ENCODE peak calls at places on chromosomes 16 and 17, in seven cellular contexts. T is H1, P is H9, F is mesendoderm, O is mesenchymal stem cell, H is IMR-90, X is trophoblast cell. R is an unnamed sample.
A peak's percentile ranks its signal among the peaks of the same experiment; 100 is the strongest.

GRCh38 chr17:40952675-40953074 is 14.1 kb downstream of the KRT39 start:
- DNase-seq in T (no peak), P (no peak), F (peak; percentile 10), O (peak; percentile 78), H (peak; percentile 93), X (peak; percentile 33), R (no peak)

GRCh38 chr17:13542612-13543011 is 59.1 kb downstream of the HS3ST3A1 start:
- DNase-seq in T (no peak), P (no peak), F (no peak), O (no peak), H (no peak), X (no peak), R (no peak)

GRCh38 chr17:56324676-56325075 is 171.4 kb downstream of the ANKFN1 start:
- DNase-seq in T (no peak), P (no peak), F (no peak), O (no peak), H (no peak), X (no peak), R (no peak)

GRCh38 chr16:29963021-29963743 is 1.3 kb downstream of the TMEM219 start:
- DNase-seq in T (no peak), P (no peak), F (no peak), O (no peak), H (no peak), X (no peak), R (no peak)

GRCh38 chr17:57506253-57506911 is 238.7 kb downstream of the CCDC182 start:
- DNase-seq in T (no peak), P (no peak), F (no peak), O (peak; percentile 53), H (no peak), X (no peak), R (no peak)

GRCh38 chr17:79563237-79564013 is 47.4 kb downstream of the RBFOX3 start:
- DNase-seq in T (no peak), P (no peak), F (peak; percentile 17), O (peak; percentile 1), H (no peak), X (no peak), R (no peak)

GRCh38 chr17:34645636-34646035 is 66.3 kb downstream of the TMEM132E start:
- DNase-seq in T (no peak), P (no peak), F (no peak), O (no peak), H (no peak), X (no peak), R (no peak)

GRCh38 chr16:3734084-3734757 is 16.9 kb upstream of the TRAP1 start:
- DNase-seq in T (no peak), P (no peak), F (no peak), O (no peak), H (no peak), X (no peak), R (no peak)

GRCh38 chr17:82241183-82241925 is 12.5 kb downstream of the SLC16A3 start:
- DNase-seq in T (no peak), P (no peak), F (no peak), O (peak; percentile 59), H (peak; percentile 36), X (no peak), R (no peak)

GRCh38 chr16:24035127-24035842 is 199.5 kb downstream of the PRKCB start:
- DNase-seq in T (no peak), P (no peak), F (no peak), O (no peak), H (no peak), X (peak; percentile 16), R (no peak)

GRCh38 chr17:58357312-58358297 is 5.6 kb upstream of the SUPT4H1 start:
- DNase-seq in T (no peak), P (no peak), F (no peak), O (no peak), H (no peak), X (no peak), R (no peak)

GRCh38 chr16:82653550-82654511 is 27.1 kb downstream of the CDH13 start:
- DNase-seq in T (no peak), P (no peak), F (peak; percentile 96), O (peak; percentile 97), H (peak; percentile 95), X (no peak), R (no peak)

GRCh38 chr17:73924488-73925186 is 278.8 kb upstream of the RPL38 start:
- DNase-seq in T (no peak), P (no peak), F (peak; percentile 84), O (no peak), H (no peak), X (no peak), R (no peak)

GRCh38 chr16:15518412-15519351 is 84.3 kb downstream of the BMERB1 start:
- DNase-seq in T (no peak), P (no peak), F (peak; percentile 41), O (peak; percentile 71), H (peak; percentile 76), X (no peak), R (no peak)

GRCh38 chr16:48143816-48144215 is 12.0 kb downstream of the ABCC12 start:
- DNase-seq in T (no peak), P (no peak), F (no peak), O (no peak), H (no peak), X (no peak), R (no peak)

GRCh38 chr16:3819741-3820724 is 60.5 kb downstream of the CREBBP start:
- DNase-seq in T (no peak), P (no peak), F (no peak), O (peak; percentile 83), H (peak; percentile 97), X (no peak), R (no peak)

GRCh38 chr17:75830168-75831031 is 13.8 kb downstream of the UNC13D start:
- DNase-seq in T (peak; percentile 70), P (peak; percentile 95), F (peak; percentile 85), O (no peak), H (no peak), X (peak; percentile 65), R (peak; percentile 44)

GRCh38 chr16:79897444-79898146 is 297.1 kb upstream of the MAF start:
- DNase-seq in T (no peak), P (no peak), F (no peak), O (peak; percentile 89), H (no peak), X (no peak), R (no peak)

GRCh38 chr17:82367724-82368524 is 3.6 kb upstream of the UTS2R start:
- DNase-seq in T (peak; percentile 49), P (peak; percentile 92), F (peak; percentile 75), O (no peak), H (peak; percentile 11), X (no peak), R (no peak)

GRCh38 chr17:37856245-37856644 is 68.0 kb upstream of the TBC1D3K start:
- DNase-seq in T (no peak), P (no peak), F (no peak), O (no peak), H (no peak), X (no peak), R (no peak)

GRCh38 chr17:57438031-57438731 is 181.9 kb downstream of the MSI2 start:
- DNase-seq in T (no peak), P (no peak), F (no peak), O (no peak), H (no peak), X (no peak), R (no peak)

GRCh38 chr17:50183439-50184001 is 17.7 kb downstream of the SGCA start:
- DNase-seq in T (no peak), P (no peak), F (no peak), O (no peak), H (peak; percentile 70), X (no peak), R (no peak)
- H3K4me1 ChIP-seq in T (peaks cover 2% of the 10 kb centered on the region), P (no peaks in the 10 kb centered on the region), F (peaks cover 1% of the 10 kb centered on the region), O (peaks cover 50% of the 10 kb centered on the region), H (peaks cover 3% of the 10 kb centered on the region), X (peaks cover 13% of the 10 kb centered on the region), R (peaks cover 28% of the 10 kb centered on the region)

DNA sequence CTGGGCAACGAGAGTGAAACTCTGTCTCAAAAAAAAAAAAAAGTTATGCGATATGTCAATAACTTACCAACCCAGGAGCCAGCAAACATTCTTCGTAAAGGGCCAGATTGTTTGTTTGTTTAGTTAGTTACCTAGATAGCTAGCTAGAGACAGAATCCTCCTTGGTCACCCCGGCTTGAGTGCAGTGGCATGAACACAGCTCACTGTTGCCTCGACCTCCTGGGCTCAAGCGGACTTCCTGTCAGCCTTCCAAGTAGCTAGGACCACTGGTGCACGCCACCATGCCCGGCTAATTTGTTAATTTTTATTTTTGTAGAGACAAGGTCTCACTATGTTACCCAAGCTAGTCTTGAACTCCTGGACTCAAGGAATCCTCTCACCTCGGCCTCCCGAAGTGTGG is 113.0 kb downstream of the LITAF start:
- DNase-seq in T (no peak), P (no peak), F (no peak), O (no peak), H (no peak), X (no peak), R (no peak)
- H4K8ac ChIP-seq in T (no peak overlapping the region), P (no peak overlapping the region), F (no peak overlapping the region), O (no peak overlapping the region), H (no peak overlapping the region), X (no peak overlapping the region), R (no peak overlapping the region)

DNA sequence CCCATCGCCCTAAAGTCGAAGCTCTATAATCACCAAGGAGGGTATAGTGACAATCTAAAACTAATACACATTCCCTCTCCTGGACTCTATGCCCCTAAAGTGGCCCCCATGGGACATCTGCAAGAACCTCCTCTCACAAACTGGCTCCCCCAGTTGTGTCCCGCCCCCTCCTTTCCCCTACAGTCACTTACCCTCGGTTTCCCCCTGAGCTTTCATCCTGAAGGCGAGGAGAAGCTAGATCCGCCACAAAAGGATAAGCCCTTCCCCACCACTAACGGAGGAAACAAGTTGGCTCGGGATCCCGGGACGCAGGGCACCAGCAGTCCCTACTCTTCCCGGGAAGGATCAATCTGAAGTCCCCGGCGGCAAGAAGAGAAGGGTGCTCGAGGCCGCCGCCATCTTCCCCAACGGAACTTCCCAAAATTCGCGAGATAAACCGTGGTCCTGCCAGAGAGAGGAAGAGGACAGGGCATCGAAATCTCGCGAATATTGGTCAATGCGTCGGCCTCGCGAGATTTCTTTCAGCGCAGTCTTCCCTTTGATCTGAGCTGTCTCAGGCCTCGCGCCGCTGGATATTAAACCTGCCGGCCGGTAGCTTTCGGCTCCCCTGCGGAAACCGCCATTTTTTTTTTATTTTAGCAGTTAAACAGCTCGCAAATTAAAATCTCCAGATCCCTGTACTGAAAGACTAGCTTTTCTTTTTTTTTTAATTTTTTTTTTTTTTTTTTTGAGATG is at the start of gene MED1:
- DNase-seq in T (peak; percentile 96), P (peak; percentile 99), F (peak; percentile 99), O (peak; percentile 99), H (peak; percentile 98), X (peak; percentile 97), R (peak; percentile 97)
- H3K4me1 ChIP-seq in T (no peaks in the 10 kb centered on the region), P (no peaks in the 10 kb centered on the region), F (peaks cover 3% of the 10 kb centered on the region), O (peaks cover 10% of the 10 kb centered on the region), H (peaks cover 3% of the 10 kb centered on the region), X (peaks cover 2% of the 10 kb centered on the region), R (peaks cover 4% of the 10 kb centered on the region)

GRCh38 chr17:6578491-6578890 is 22.1 kb upstream of the PITPNM3 start:
- DNase-seq in T (no peak), P (no peak), F (peak; percentile 50), O (no peak), H (no peak), X (peak; percentile 92), R (no peak)

GRCh38 chr17:6574689-6575595 is 18.6 kb upstream of the PITPNM3 start:
- DNase-seq in T (no peak), P (no peak), F (peak; percentile 39), O (peak; percentile 36), H (peak; percentile 73), X (no peak), R (no peak)

GRCh38 chr17:6576038-6576437 is 19.7 kb upstream of the PITPNM3 start:
- DNase-seq in T (no peak), P (no peak), F (no peak), O (no peak), H (no peak), X (no peak), R (no peak)

GRCh38 chr17:6575596-6575988 is 19.2 kb upstream of the PITPNM3 start:
- DNase-seq in T (no peak), P (no peak), F (no peak), O (no peak), H (no peak), X (no peak), R (no peak)

GRCh38 chr17:6577686-6578263 is 21.4 kb upstream of the PITPNM3 start:
- DNase-seq in T (no peak), P (no peak), F (peak; percentile 62), O (no peak), H (no peak), X (peak; percentile 75), R (no peak)
- H4K8ac ChIP-seq in T (no peak overlapping the region), P (no peak overlapping the region), F (no peak overlapping the region), O (no peak overlapping the region), H (no peak overlapping the region), X (no peak overlapping the region), R (no peak overlapping the region)

R was measured in neuronal stem cell.